ENCODE peak calls at places on chromosomes 12 and 14, in six cellular contexts. One of them, this sample, is unnamed.

GRCh38 chr12:15855646-15856045 is 26.5 kb upstream of the STRAP start:
- DNase-seq in neural crest cell: no peak
- DNase-seq in progenitor cell of endocrine pancreas: no peak
- DNase-seq in AG04450: no peak
- DNase-seq in fibroblast of mammary gland: peak; percentile 85
- DNase-seq in hepatocyte: no peak
- DNase-seq in this sample: no peak

GRCh38 chr14:104335176-104335575 is 196.8 kb downstream of the KIF26A start:
- DNase-seq in neural crest cell: no peak
- DNase-seq in progenitor cell of endocrine pancreas: no peak
- DNase-seq in AG04450: no peak
- DNase-seq in fibroblast of mammary gland: no peak
- DNase-seq in hepatocyte: peak; percentile 1
- DNase-seq in this sample: no peak

GRCh38 chr12:16523570-16524331 is 82.2 kb downstream of the LMO3 start:
- DNase-seq in neural crest cell: no peak
- DNase-seq in progenitor cell of endocrine pancreas: no peak
- DNase-seq in AG04450: no peak
- DNase-seq in fibroblast of mammary gland: peak; percentile 34
- DNase-seq in hepatocyte: no peak
- DNase-seq in this sample: no peak

GRCh38 chr12:65656904-65657351 is 167.4 kb upstream of the HMGA2 start:
- DNase-seq in neural crest cell: no peak
- DNase-seq in progenitor cell of endocrine pancreas: no peak
- DNase-seq in AG04450: peak; percentile 89
- DNase-seq in fibroblast of mammary gland: peak; percentile 100
- DNase-seq in hepatocyte: no peak
- DNase-seq in this sample: no peak

GRCh38 chr14:75457648-75458165 is 29.9 kb downstream of the JDP2 start:
- DNase-seq in neural crest cell: no peak
- DNase-seq in progenitor cell of endocrine pancreas: no peak
- DNase-seq in AG04450: no peak
- DNase-seq in fibroblast of mammary gland: no peak
- DNase-seq in hepatocyte: no peak
- DNase-seq in this sample: no peak

GRCh38 chr12:77049767-77050353 is 15.5 kb downstream of the E2F7 start:
- DNase-seq in neural crest cell: no peak
- DNase-seq in progenitor cell of endocrine pancreas: no peak
- DNase-seq in AG04450: peak; percentile 23
- DNase-seq in fibroblast of mammary gland: peak; percentile 71
- DNase-seq in hepatocyte: peak; percentile 82
- DNase-seq in this sample: no peak

GRCh38 chr14:29842228-29842627 is 85.4 kb downstream of the PRKD1 start:
- DNase-seq in neural crest cell: no peak
- DNase-seq in progenitor cell of endocrine pancreas: no peak
- DNase-seq in AG04450: no peak
- DNase-seq in fibroblast of mammary gland: no peak
- DNase-seq in hepatocyte: no peak
- DNase-seq in this sample: no peak

GRCh38 chr12:12008232-12008850 is 62.4 kb upstream of the BCL2L14 start:
- DNase-seq in neural crest cell: peak; percentile 9
- DNase-seq in progenitor cell of endocrine pancreas: no peak
- DNase-seq in AG04450: no peak
- DNase-seq in fibroblast of mammary gland: no peak
- DNase-seq in hepatocyte: no peak
- DNase-seq in this sample: no peak

GRCh38 chr12:26032719-26033241 is 74.3 kb downstream of the RASSF8 start:
- DNase-seq in neural crest cell: no peak
- DNase-seq in progenitor cell of endocrine pancreas: no peak
- DNase-seq in AG04450: no peak
- DNase-seq in fibroblast of mammary gland: peak; percentile 56
- DNase-seq in hepatocyte: peak; percentile 19
- DNase-seq in this sample: no peak

GRCh38 chr14:104101086-104101621 is 15.7 kb downstream of the ASPG start:
- DNase-seq in neural crest cell: no peak
- DNase-seq in progenitor cell of endocrine pancreas: no peak
- DNase-seq in AG04450: no peak
- DNase-seq in fibroblast of mammary gland: no peak
- DNase-seq in hepatocyte: no peak
- DNase-seq in this sample: no peak

GRCh38 chr14:64232095-64232830 is 61.9 kb downstream of the ESR2 start:
- DNase-seq in neural crest cell: no peak
- DNase-seq in progenitor cell of endocrine pancreas: no peak
- DNase-seq in AG04450: peak; percentile 67
- DNase-seq in fibroblast of mammary gland: peak; percentile 96
- DNase-seq in hepatocyte: no peak
- DNase-seq in this sample: no peak

GRCh38 chr12:15589328-15590032 is 199.7 kb downstream of the EPS8 start:
- DNase-seq in neural crest cell: no peak
- DNase-seq in progenitor cell of endocrine pancreas: no peak
- DNase-seq in AG04450: no peak
- DNase-seq in fibroblast of mammary gland: no peak
- DNase-seq in hepatocyte: no peak
- DNase-seq in this sample: no peak

GRCh38 chr14:52481864-52482263 is 70.4 kb downstream of the TXNDC16 start:
- DNase-seq in neural crest cell: no peak
- DNase-seq in progenitor cell of endocrine pancreas: no peak
- DNase-seq in AG04450: no peak
- DNase-seq in fibroblast of mammary gland: no peak
- DNase-seq in hepatocyte: no peak
- DNase-seq in this sample: no peak

GRCh38 chr12:131642101-131642540 is 68.8 kb upstream of the SFSWAP start:
- DNase-seq in neural crest cell: no peak
- DNase-seq in progenitor cell of endocrine pancreas: no peak
- DNase-seq in AG04450: no peak
- DNase-seq in fibroblast of mammary gland: no peak
- DNase-seq in hepatocyte: no peak
- DNase-seq in this sample: no peak

GRCh38 chr12:14716848-14717444 is 20.5 kb upstream of the GUCY2C start:
- DNase-seq in neural crest cell: peak; percentile 16
- DNase-seq in progenitor cell of endocrine pancreas: no peak
- DNase-seq in AG04450: no peak
- DNase-seq in fibroblast of mammary gland: peak; percentile 57
- DNase-seq in hepatocyte: peak; percentile 62
- DNase-seq in this sample: no peak

GRCh38 chr12:117563706-117564105 is 202.3 kb upstream of the NOS1 start:
- DNase-seq in neural crest cell: no peak
- DNase-seq in progenitor cell of endocrine pancreas: no peak
- DNase-seq in AG04450: no peak
- DNase-seq in fibroblast of mammary gland: no peak
- DNase-seq in hepatocyte: no peak
- DNase-seq in this sample: no peak

GRCh38 chr14:89573399-89573657 is 156.3 kb upstream of the FOXN3 start:
- DNase-seq in neural crest cell: no peak
- DNase-seq in progenitor cell of endocrine pancreas: no peak
- DNase-seq in AG04450: no peak
- DNase-seq in fibroblast of mammary gland: no peak
- DNase-seq in hepatocyte: no peak
- DNase-seq in this sample: no peak

GRCh38 chr14:68628605-68629310 is 164.1 kb downstream of the ZFP36L1 start:
- DNase-seq in neural crest cell: no peak
- DNase-seq in progenitor cell of endocrine pancreas: no peak
- DNase-seq in AG04450: no peak
- DNase-seq in fibroblast of mammary gland: no peak
- DNase-seq in hepatocyte: peak; percentile 64
- DNase-seq in this sample: peak; percentile 42

GRCh38 chr12:110135012-110135411 is 10.9 kb downstream of the IFT81 start:
- DNase-seq in neural crest cell: no peak
- DNase-seq in progenitor cell of endocrine pancreas: no peak
- DNase-seq in AG04450: peak; percentile 65
- DNase-seq in fibroblast of mammary gland: peak; percentile 89
- DNase-seq in hepatocyte: no peak
- DNase-seq in this sample: no peak

GRCh38 chr12:125330645-125331341 is 265.6 kb downstream of the AACS start:
- DNase-seq in neural crest cell: peak; percentile 92
- DNase-seq in progenitor cell of endocrine pancreas: peak; percentile 87
- DNase-seq in AG04450: no peak
- DNase-seq in fibroblast of mammary gland: peak; percentile 6
- DNase-seq in hepatocyte: peak; percentile 77
- DNase-seq in this sample: peak; percentile 34

GRCh38 chr14:32256606-32257005 is 53.5 kb upstream of the RNU6-8 start:
- DNase-seq in neural crest cell: no peak
- DNase-seq in progenitor cell of endocrine pancreas: no peak
- DNase-seq in AG04450: peak; percentile 18
- DNase-seq in fibroblast of mammary gland: peak; percentile 20
- DNase-seq in hepatocyte: no peak
- DNase-seq in this sample: no peak

GRCh38 chr14:21022686-21023085 is 2.2 kb downstream of the NDRG2 start:
- DNase-seq in neural crest cell: no peak
- DNase-seq in progenitor cell of endocrine pancreas: no peak
- DNase-seq in AG04450: no peak
- DNase-seq in fibroblast of mammary gland: no peak
- DNase-seq in hepatocyte: no peak
- DNase-seq in this sample: no peak

GRCh38 chr12:4104722-4105244 is 168.8 kb upstream of the CCND2 start:
- DNase-seq in neural crest cell: no peak
- DNase-seq in progenitor cell of endocrine pancreas: no peak
- DNase-seq in AG04450: no peak
- DNase-seq in fibroblast of mammary gland: no peak
- DNase-seq in hepatocyte: no peak
- DNase-seq in this sample: no peak

DNA sequence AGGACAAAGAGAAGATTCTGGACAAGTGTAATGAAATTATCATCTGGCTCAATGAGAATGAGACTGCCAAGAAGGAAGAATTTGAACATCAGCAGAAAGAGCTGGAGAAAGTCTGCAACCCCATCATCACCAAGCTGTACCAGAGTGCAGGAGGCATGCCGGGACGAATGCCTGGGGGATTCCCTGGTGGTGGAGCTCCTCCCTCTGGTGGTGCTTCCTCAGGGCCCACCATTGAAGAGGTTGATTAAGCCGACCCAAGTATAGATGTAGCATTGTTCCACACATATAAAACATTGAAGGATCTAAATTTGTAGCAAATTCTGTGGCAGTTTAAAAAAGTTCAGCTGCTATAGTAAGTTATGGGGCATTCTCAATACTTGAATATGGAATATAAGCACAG is 174.3 kb upstream of the CCND2 start:
- DNase-seq in neural crest cell: no peak
- DNase-seq in progenitor cell of endocrine pancreas: no peak
- DNase-seq in AG04450: no peak
- DNase-seq in fibroblast of mammary gland: no peak
- DNase-seq in hepatocyte: no peak
- DNase-seq in this sample: no peak
- TF ChIP-seq CTCF in neural crest cell: peak; percentile 18
- TF ChIP-seq CTCF in progenitor cell of endocrine pancreas: peak; percentile 15
- TF ChIP-seq CTCF in AG04450: no peak
- TF ChIP-seq CTCF in fibroblast of mammary gland: no peak
- TF ChIP-seq CTCF in hepatocyte: peak; percentile 9
- TF ChIP-seq CTCF in this sample: no peak

DNA sequence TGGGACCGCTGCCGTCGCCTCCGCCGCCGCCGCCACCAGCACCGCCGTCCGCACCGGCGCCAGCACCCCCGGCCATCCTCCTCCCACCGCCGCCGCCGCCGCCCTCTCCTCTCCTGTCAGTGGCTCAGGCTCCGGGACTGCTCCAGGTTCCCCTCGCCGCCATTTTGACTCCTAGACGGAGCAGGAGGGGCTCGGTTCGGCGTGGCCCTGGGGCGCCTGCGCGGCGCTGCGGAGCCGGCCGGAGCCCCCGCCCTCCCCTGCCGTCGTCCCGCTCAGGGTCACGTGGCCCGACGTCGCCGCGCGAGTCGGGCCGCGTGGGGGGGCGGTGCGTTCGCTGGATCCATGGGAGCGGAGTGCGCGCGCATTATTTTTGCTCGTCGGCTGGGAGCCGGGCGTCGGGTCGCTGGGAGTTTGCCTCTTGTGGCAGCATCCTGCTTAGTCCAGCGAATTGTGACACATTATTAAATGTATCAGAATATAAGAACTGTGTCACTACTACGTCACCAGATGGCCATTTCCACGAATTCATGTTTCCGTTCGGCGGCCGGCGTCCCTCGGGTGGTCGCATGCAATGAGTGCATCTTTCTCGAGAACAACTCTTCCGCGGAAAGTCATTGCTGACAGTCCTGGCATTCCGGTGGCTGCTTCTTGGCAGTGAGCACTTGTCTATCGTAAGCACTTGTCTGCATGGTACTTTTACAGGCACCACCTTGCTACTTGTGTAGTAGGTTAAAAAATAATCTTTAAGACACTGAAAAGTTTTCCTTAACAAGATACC is at the start of gene BTBD7:
- DNase-seq in neural crest cell: peak; percentile 96
- DNase-seq in progenitor cell of endocrine pancreas: peak; percentile 95
- DNase-seq in AG04450: peak; percentile 81
- DNase-seq in fibroblast of mammary gland: peak; percentile 91
- DNase-seq in hepatocyte: peak; percentile 100
- DNase-seq in this sample: peak; percentile 92
- TF ChIP-seq CTCF in neural crest cell: peak; percentile 56
- TF ChIP-seq CTCF in progenitor cell of endocrine pancreas: peak; percentile 53
- TF ChIP-seq CTCF in AG04450: peak; percentile 22
- TF ChIP-seq CTCF in fibroblast of mammary gland: peak; percentile 20
- TF ChIP-seq CTCF in hepatocyte: peak; percentile 41
- TF ChIP-seq CTCF in this sample: no peak

GRCh38 chr12:120687570-120688289 is 781 bp downstream of the MLEC start:
- DNase-seq in neural crest cell: no peak
- DNase-seq in progenitor cell of endocrine pancreas: no peak
- DNase-seq in AG04450: no peak
- DNase-seq in fibroblast of mammary gland: peak; percentile 29
- DNase-seq in hepatocyte: peak; percentile 54
- DNase-seq in this sample: peak; percentile 25

GRCh38 chr12:120686151-120686689 is 729 bp upstream of the MLEC start:
- DNase-seq in neural crest cell: peak; percentile 92
- DNase-seq in progenitor cell of endocrine pancreas: peak; percentile 96
- DNase-seq in AG04450: peak; percentile 93
- DNase-seq in fibroblast of mammary gland: peak; percentile 95
- DNase-seq in hepatocyte: peak; percentile 99
- DNase-seq in this sample: peak; percentile 95

GRCh38 chr12:120684523-120684932 is 2.4 kb upstream of the MLEC start:
- DNase-seq in neural crest cell: no peak
- DNase-seq in progenitor cell of endocrine pancreas: no peak
- DNase-seq in AG04450: no peak
- DNase-seq in fibroblast of mammary gland: peak; percentile 80
- DNase-seq in hepatocyte: no peak
- DNase-seq in this sample: no peak

GRCh38 chr12:120688527-120689071 is 1.6 kb downstream of the MLEC start:
- DNase-seq in neural crest cell: no peak
- DNase-seq in progenitor cell of endocrine pancreas: no peak
- DNase-seq in AG04450: no peak
- DNase-seq in fibroblast of mammary gland: peak; percentile 52
- DNase-seq in hepatocyte: peak; percentile 57
- DNase-seq in this sample: no peak

GRCh38 chr12:120686690-120687569 is at the start of gene MLEC:
- DNase-seq in neural crest cell: peak; percentile 98
- DNase-seq in progenitor cell of endocrine pancreas: peak; percentile 94
- DNase-seq in AG04450: peak; percentile 89
- DNase-seq in fibroblast of mammary gland: peak; percentile 94
- DNase-seq in hepatocyte: peak; percentile 99
- DNase-seq in this sample: peak; percentile 99
- TF ChIP-seq CTCF in neural crest cell: no peak
- TF ChIP-seq CTCF in progenitor cell of endocrine pancreas: no peak
- TF ChIP-seq CTCF in AG04450: no peak
- TF ChIP-seq CTCF in fibroblast of mammary gland: no peak
- TF ChIP-seq CTCF in hepatocyte: peak; percentile 5
- TF ChIP-seq CTCF in this sample: no peak

DNA sequence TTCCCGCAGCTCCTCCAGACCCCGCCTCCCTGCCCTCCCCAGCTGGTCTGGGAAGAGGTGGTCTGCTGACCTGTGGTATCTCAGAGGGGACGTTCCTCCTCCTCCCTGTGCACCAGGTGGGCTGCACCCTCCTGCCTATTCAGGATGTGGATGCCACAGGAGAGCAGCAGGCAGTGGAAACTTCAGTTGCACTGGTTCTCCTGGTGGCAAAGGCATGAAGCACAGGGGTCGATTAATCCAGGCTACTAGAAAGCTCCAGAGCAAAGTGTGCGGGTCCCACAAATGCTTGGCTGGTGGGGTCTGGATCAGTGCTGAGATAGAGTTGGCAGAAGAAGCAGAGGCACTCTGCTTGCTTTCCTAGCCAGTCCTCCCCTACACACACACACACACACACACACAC is 197.0 kb downstream of the SLC41A2 start:
- DNase-seq in neural crest cell: no peak
- DNase-seq in progenitor cell of endocrine pancreas: no peak
- DNase-seq in AG04450: no peak
- DNase-seq in fibroblast of mammary gland: no peak
- DNase-seq in hepatocyte: no peak
- DNase-seq in this sample: no peak
- TF ChIP-seq CTCF in neural crest cell: no peak
- TF ChIP-seq CTCF in progenitor cell of endocrine pancreas: peak; percentile 24
- TF ChIP-seq CTCF in AG04450: peak; percentile 27
- TF ChIP-seq CTCF in fibroblast of mammary gland: no peak
- TF ChIP-seq CTCF in hepatocyte: no peak
- TF ChIP-seq CTCF in this sample: no peak

This sample was measured in natural killer cell.